ENCODE peak calls at places on chromosome 12, in four cellular contexts. N is endothelial cell of umbilical vein, Q is ovary, P is astrocyte. I is an unnamed sample.

GRCh38 chr12:98002887-98003493 is 512.4 kb upstream of the TMPO start:
- DNase-seq in N (peak; percentile 31), Q (no peak), P (peak; percentile 1), I (no peak)

GRCh38 chr12:97425380-97425779 is 37.2 kb upstream of the RMST start:
- DNase-seq in Q (no peak), P (no peak), N (no peak), I (no peak)

GRCh38 chr12:64780220-64780530 is 21.0 kb upstream of the GNS start:
- DNase-seq in P (no peak), Q (no peak), N (no peak), I (no peak)

GRCh38 chr12:103495158-103495782 is 498 bp downstream of the C12orf42 start:
- DNase-seq in P (no peak), Q (no peak), N (no peak), I (no peak)

GRCh38 chr12:56220611-56221232 is 1.0 kb downstream of the RNF41 start:
- DNase-seq in N (peak; percentile 51), P (peak; percentile 50), Q (no peak), I (peak; percentile 32)

GRCh38 chr12:110012137-110012536 is 12.9 kb downstream of the ANKRD13A start:
- DNase-seq in N (no peak), Q (no peak), P (no peak), I (no peak)

GRCh38 chr12:130073721-130074120 is 88.5 kb upstream of the FZD10 start:
- DNase-seq in N (no peak), Q (no peak), P (no peak), I (no peak)

GRCh38 chr12:113462880-113463745 is 8.6 kb downstream of the LHX5 start:
- DNase-seq in P (no peak), Q (no peak), N (no peak), I (no peak)

GRCh38 chr12:100058482-100059029 is 73.8 kb upstream of the ANKS1B start:
- DNase-seq in P (peak; percentile 97), Q (no peak), N (peak; percentile 94), I (no peak)

DNA sequence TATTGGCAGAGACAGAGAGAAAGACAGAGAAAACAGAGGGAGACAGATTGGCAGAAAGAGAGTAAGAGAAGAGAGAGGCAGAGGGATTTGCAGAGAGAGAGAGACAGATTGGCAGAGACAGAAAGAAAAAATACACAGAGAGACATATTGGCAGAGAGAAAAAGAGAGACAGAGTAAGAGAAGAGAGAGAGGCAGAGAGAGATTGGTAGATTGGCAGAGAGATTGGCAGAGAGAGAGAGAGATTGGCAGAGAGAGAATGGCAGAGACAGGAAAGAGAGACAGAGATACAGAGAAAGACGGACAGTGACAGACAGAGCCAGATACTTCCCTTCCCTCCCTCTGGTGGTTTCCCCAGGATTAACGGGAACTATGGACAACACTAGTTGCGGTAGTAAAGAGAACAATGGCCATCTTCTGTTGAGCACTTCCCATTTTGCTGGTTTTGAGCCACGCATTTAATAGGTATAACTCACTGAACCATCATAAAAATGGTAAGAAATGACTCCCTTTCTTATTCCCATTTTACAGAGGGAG is 2.6 kb upstream of the NOS1 start:
- DNase-seq in P (no peak), Q (no peak), N (no peak), I (no peak)
- TF ChIP-seq CTCF in P (no peak), Q (no peak), N (no peak), I (peak; percentile 13)

DNA sequence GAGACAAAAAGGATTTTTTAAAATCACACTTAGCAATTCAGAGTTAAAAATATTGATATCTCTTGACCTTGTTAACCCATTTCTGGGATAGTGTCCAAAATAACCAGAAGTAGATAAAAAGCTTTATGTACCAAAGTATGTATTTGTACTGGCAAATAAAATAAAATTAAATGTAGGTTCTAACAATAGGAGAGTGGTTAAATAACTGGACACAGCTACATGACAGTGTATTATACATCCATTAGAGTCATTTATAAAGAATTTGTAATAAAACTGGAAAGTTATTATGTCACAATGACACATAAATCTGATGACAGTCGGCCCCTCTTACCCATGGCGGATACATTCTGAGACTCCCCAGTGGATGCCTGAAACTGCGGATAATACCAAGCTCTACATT is 34.0 kb downstream of the BMAL2 start:
- DNase-seq in Q (no peak), N (peak; percentile 58), P (no peak), I (no peak)
- H3K4me3 ChIP-seq in Q (no peak overlapping the region), N (no peak overlapping the region), P (no peak overlapping the region), I (no peak overlapping the region)

GRCh38 chr12:72264548-72265175 is 7.5 kb upstream of the TRHDE start:
- DNase-seq in P (no peak), Q (no peak), N (peak; percentile 3), I (no peak)
- TF ChIP-seq CTCF in P (peak; percentile 57), Q (no peak), N (no peak), I (peak; percentile 60)

DNA sequence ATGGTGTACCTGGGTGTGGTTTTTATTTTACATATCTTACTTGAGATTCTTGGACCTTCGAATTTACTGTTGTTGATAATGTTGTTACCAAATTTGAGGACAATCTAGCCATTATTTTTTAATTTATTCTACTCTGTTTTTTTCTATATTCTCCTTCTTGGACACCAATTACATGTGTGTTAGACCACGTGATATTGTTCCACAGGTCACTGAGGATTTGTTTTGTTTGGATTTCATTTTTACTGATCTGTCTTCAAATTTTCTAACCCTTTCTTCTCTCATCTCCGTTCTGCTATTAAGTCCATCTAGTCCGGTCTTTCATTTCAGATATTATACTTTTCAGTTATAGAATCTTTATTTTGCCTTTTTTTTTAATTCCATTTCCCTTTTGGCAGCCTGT is 204.9 kb upstream of the BCL2L14 start:
- DNase-seq in Q (no peak), P (no peak), N (no peak), I (no peak)
- H3K4me3 ChIP-seq in Q (no peak overlapping the region), P (no peak overlapping the region), N (no peak overlapping the region), I (no peak overlapping the region)

GRCh38 chr12:42921741-42922511 is 332.4 kb upstream of the PRICKLE1 start:
- DNase-seq in N (peak; percentile 40), P (peak; percentile 79), Q (no peak), I (no peak)
- TF ChIP-seq CTCF in N (no peak), P (no peak), Q (no peak), I (no peak)

GRCh38 chr12:7090222-7090998 is 1.8 kb downstream of the C1R start:
- DNase-seq in Q (peak; percentile 46), N (no peak), P (no peak), I (no peak)
- H3K4me3 ChIP-seq in Q (peak overlapping the region; percentile 64), N (no peak overlapping the region), P (no peak overlapping the region), I (no peak overlapping the region)

GRCh38 chr12:84913151-84913550 is 552 bp upstream of the SLC6A15 start:
- DNase-seq in Q (no peak), N (no peak), P (no peak), I (no peak)

GRCh38 chr12:84910549-84911241 is 1.9 kb downstream of the SLC6A15 start:
- DNase-seq in P (peak; percentile 22), Q (no peak), N (no peak), I (no peak)

GRCh38 chr12:84911331-84912190 is 1.0 kb downstream of the SLC6A15 start:
- DNase-seq in N (peak; percentile 58), P (peak; percentile 69), Q (peak; percentile 19), I (no peak)

GRCh38 chr12:84912191-84913142 is at the start of gene SLC6A15:
- DNase-seq in Q (peak; percentile 25), P (peak; percentile 55), N (peak; percentile 27), I (no peak)
- TF ChIP-seq CTCF in Q (no peak), P (peak; percentile 7), N (peak; percentile 42), I (peak; percentile 35)

DNA sequence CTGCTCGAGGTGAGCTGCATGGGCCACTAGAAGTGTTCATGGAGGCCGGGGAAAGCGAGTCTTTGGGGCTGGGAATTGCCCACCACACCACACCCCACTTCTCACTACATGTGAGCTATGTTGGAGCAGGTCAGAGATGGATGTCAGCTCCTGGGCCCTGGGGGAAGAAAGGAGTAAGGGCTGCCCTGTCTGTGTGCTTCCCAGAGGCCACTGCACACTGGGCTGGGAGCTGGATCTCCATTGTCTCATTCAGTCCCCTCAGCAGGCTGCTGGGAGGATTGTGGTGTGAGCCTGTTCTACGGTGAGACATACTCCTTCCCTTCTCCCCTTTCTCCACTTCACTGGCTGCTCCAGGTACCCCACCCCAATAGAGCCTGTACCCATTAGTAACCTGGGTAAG is 10.5 kb downstream of the FIGNL2 start:
- DNase-seq in P (no peak), N (no peak), Q (no peak), I (no peak)
- H3K4me3 ChIP-seq in P (no peak overlapping the region), N (no peak overlapping the region), Q (no peak overlapping the region), I (no peak overlapping the region)

I was measured in epithelial cell of proximal tubule.